ENCODE peak calls at places on chromosomes 16 and 17, in seven cellular contexts. V is heart right ventricle; M is neuronal stem cell; O is pancreas; J is A549; N is CD8-positive, alpha-beta T cell; K is CD4-positive, alpha-beta memory T cell. S is an unnamed sample.

GRCh38 chr17:44069974-44070454 is 521 bp upstream of the G6PC3 start:
- DNase-seq in J (peak; percentile 67), N (no peak), M (no peak), O (no peak), K (no peak), V (no peak), S (no peak)

GRCh38 chr17:40980594-40980993 is 3.5 kb downstream of the KRT40 start:
- DNase-seq in V (no peak), O (no peak), K (no peak), N (no peak), J (no peak), M (no peak), S (no peak)

GRCh38 chr16:86590501-86591144 is 12.3 kb downstream of the FOXL1 start:
- DNase-seq in N (no peak), O (no peak), J (peak; percentile 84), V (no peak), M (no peak), K (no peak), S (no peak)

GRCh38 chr17:27488263-27488662 is 32.0 kb downstream of the KSR1 start:
- DNase-seq in O (no peak), N (no peak), K (no peak), J (no peak), M (no peak), V (no peak), S (no peak)

GRCh38 chr16:67441289-67441753 is 10.4 kb downstream of the HSD11B2 start:
- DNase-seq in O (peak; percentile 87), N (no peak), K (no peak), M (no peak), J (no peak), V (peak; percentile 39), S (no peak)

GRCh38 chr17:30092886-30093285 is 23.7 kb upstream of the NSRP1 start:
- DNase-seq in M (no peak), O (no peak), J (no peak), V (no peak), K (no peak), N (no peak), S (no peak)

GRCh38 chr17:9240659-9241370 is 219.5 kb downstream of the NTN1 start:
- DNase-seq in V (peak; percentile 74), M (no peak), J (peak; percentile 36), K (no peak), N (no peak), O (peak; percentile 73), S (no peak)

GRCh38 chr17:80762076-80762475 is 217.4 kb downstream of the RPTOR start:
- DNase-seq in K (no peak), J (no peak), O (no peak), V (no peak), M (no peak), N (no peak), S (peak; percentile 26)

GRCh38 chr16:52050418-52050817 is 496.5 kb downstream of the TOX3 start:
- DNase-seq in V (no peak), J (no peak), N (no peak), M (no peak), K (no peak), O (no peak), S (no peak)

GRCh38 chr16:21194771-21195301 is 16.5 kb downstream of the ZP2 start:
- DNase-seq in V (no peak), J (no peak), M (no peak), O (no peak), K (no peak), N (no peak), S (no peak)

GRCh38 chr16:55047331-55047730 is 116.7 kb downstream of the IRX5 start:
- DNase-seq in V (no peak), N (no peak), K (no peak), J (no peak), O (no peak), M (no peak), S (no peak)

GRCh38 chr17:46862949-46863348 is 11.6 kb downstream of the WNT9B start:
- DNase-seq in O (no peak), N (no peak), K (no peak), J (no peak), V (no peak), M (no peak), S (no peak)

GRCh38 chr17:18191071-18191667 is 7.5 kb downstream of the ALKBH5 start:
- DNase-seq in N (no peak), V (no peak), O (peak; percentile 63), K (no peak), M (no peak), J (no peak), S (no peak)

GRCh38 chr16:20393801-20394637 is 10.5 kb downstream of the PDILT start:
- DNase-seq in J (no peak), V (no peak), K (no peak), M (no peak), N (no peak), O (peak; percentile 64), S (no peak)

GRCh38 chr17:37292429-37293139 is 83.2 kb upstream of the C17orf78 start:
- DNase-seq in N (no peak), K (no peak), J (no peak), O (no peak), V (no peak), M (no peak), S (no peak)

GRCh38 chr17:28878981-28879380 is 18.6 kb downstream of the FLOT2 start:
- DNase-seq in M (no peak), N (no peak), K (no peak), O (no peak), V (no peak), J (peak; percentile 81), S (no peak)

GRCh38 chr16:610513-611381 is 20.0 kb upstream of the WFIKKN1 start:
- DNase-seq in K (peak; percentile 57), J (no peak), N (no peak), M (no peak), V (no peak), O (peak; percentile 85), S (peak; percentile 52)

GRCh38 chr16:5428932-5429331 is 331.3 kb upstream of the EEF2KMT start:
- DNase-seq in K (no peak), J (no peak), N (no peak), O (no peak), M (no peak), V (no peak), S (no peak)

GRCh38 chr16:87806608-87807546 is 41.1 kb upstream of the KLHDC4 start:
- DNase-seq in J (peak; percentile 85), M (no peak), O (peak; percentile 70), V (peak; percentile 62), N (no peak), K (no peak), S (peak; percentile 64)

GRCh38 chr16:15552507-15552906 is 90.4 kb downstream of the MARF1 start:
- DNase-seq in O (no peak), J (no peak), N (no peak), V (no peak), K (no peak), M (no peak), S (no peak)

GRCh38 chr17:38730526-38731379 is 612 bp downstream of the CISD3 start:
- DNase-seq in K (peak; percentile 59), J (peak; percentile 65), V (peak; percentile 83), N (no peak), O (peak; percentile 91), M (no peak), S (no peak)

GRCh38 chr17:77100009-77100408 is 40.8 kb upstream of the SEC14L1 start:
- DNase-seq in O (no peak), N (no peak), M (no peak), J (no peak), K (no peak), V (peak; percentile 62), S (no peak)
- H3K27ac ChIP-seq in O (no peak overlapping the region), N (peak overlapping the region; percentile 49), M (peak overlapping the region; percentile 46), J (no peak overlapping the region), K (no peak overlapping the region), V (peak overlapping the region; percentile 60), S (peak overlapping the region; percentile 72)

DNA sequence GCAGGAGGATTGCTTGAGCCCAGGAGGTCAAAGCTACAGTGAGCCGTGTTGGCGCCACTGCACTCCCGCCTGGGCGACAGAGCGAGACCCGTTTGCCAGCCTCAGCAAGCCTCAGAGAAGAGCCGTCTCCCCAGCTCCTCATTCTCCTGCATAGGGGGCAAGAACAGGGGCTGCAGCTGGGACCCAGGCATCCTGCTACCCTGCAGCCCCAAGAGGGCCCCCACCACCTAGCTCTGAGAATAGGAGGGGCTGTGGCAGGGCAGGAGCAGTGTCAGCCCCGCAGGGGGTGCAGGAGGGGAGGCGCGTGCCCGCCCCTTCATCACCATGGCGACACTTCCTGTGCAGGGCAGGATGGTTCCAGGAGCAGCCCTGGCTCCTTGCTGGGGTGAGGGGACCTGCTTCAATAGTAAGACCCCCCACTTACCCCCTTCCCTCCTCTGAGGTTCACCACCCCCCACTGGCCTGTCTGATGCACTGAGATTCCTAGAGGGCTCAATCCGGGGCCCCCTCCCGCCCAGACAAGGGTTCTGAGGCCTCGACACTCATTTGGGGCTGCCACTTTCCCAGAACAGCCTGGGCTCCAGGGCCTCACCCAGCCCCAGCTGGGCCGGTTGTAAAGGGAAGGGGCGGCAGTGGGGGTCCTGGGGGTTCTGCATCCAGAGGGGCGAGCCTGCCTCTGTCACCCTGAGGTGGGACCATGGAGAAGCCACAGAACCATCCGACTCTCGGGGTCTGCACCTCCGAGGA is 20.2 kb downstream of the VASN start:
- DNase-seq in J (no peak), N (no peak), O (peak; percentile 46), M (no peak), V (no peak), K (no peak), S (no peak)
- H3K4me1 ChIP-seq in J (peaks cover 18% of the 10 kb centered on the region), N (peaks cover 4% of the 10 kb centered on the region), O (no peaks in the 10 kb centered on the region), M (peaks cover 45% of the 10 kb centered on the region), V (peaks cover 57% of the 10 kb centered on the region), K (no peaks in the 10 kb centered on the region), S (no peaks in the 10 kb centered on the region)

DNA sequence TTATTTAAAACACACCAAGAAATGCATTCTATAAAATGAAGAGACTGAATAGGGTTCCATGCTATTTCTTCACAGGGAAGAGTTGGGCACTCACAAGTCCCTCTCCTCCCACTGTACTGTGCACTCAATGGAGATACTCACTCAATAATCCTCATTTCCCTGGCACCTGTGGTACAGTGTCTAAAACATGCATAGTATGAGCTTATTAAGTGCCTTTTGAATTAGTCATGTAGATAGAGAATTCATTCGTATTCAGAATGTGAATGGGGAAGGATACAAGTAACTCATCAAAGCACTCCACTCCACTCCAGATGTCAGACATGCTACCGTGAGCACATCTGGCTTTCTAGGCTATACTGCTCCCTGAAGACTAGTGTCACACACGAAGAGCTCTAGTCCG is 6.3 kb downstream of the C17orf75 start:
- DNase-seq in V (no peak), M (no peak), K (no peak), J (no peak), N (no peak), O (no peak), S (no peak)
- H3K27ac ChIP-seq in V (no peak overlapping the region), M (no peak overlapping the region), K (no peak overlapping the region), J (no peak overlapping the region), N (no peak overlapping the region), O (no peak overlapping the region), S (no peak overlapping the region)

DNA sequence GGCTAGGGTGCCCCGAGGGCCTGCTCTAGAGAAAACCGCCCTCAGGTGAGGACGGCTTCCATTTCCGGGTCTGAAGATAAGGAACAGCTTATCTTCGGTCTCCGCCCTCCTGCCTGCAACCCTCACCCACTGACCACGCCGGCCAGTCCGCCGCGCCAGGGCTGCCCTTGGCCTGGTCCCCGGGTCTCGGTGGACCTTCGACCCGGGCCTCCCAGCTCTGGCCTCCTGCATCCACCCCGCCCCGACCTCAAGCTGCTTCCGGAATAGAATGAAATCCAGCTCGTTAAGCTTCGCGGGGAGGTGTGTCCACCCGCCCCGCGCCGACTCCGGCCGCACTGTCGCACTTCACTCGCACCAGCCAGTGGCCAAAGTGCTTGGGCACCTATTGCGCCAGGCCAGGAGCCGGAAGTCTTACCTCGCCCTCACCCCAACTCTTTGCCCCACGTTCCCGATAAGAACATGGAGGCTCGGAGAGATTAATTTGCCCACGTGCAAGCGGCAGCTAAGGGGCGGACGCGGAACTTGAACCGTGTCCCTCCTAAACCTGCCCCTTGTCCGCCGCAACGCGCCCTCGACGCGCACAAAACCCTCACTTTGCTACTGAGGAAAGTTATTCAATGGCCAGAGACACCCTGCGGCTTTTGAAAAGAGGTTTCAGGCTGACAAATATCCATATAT is 742 bp upstream of the MMP15 start:
- DNase-seq in J (peak; percentile 25), N (no peak), M (no peak), O (peak; percentile 81), V (peak; percentile 52), K (peak; percentile 53), S (peak; percentile 22)
- H3K4me1 ChIP-seq in J (peaks cover 20% of the 10 kb centered on the region), N (peaks cover 15% of the 10 kb centered on the region), M (peaks cover 10% of the 10 kb centered on the region), O (peaks cover 24% of the 10 kb centered on the region), V (peaks cover 84% of the 10 kb centered on the region), K (peaks cover 27% of the 10 kb centered on the region), S (peaks cover 15% of the 10 kb centered on the region)

S was measured in naive thymus-derived CD4-positive, alpha-beta T cell.